ENCODE peak calls at places on chromosome 10, in nine cellular contexts. G, F, R, O, P, A, Z, E and V are unnamed samples.

GRCh38 chr10:802506-802905 is 113.0 kb upstream of the DIP2C start:
- DNase-seq in E (no peak), O (no peak), P (no peak), A (no peak), G (no peak), F (no peak), R (no peak), Z (no peak), V (no peak)

GRCh38 chr10:37865957-37866671 is 8.7 kb upstream of the ZNF248 start:
- DNase-seq in E (no peak), A (no peak), Z (peak; percentile 33), F (no peak), R (no peak), O (no peak), G (no peak), P (no peak), V (peak; percentile 79)

GRCh38 chr10:69464801-69465401 is 13.6 kb downstream of the TSPAN15 start:
- DNase-seq in P (no peak), F (no peak), E (no peak), Z (no peak), A (no peak), R (no peak), O (no peak), G (no peak), V (no peak)

GRCh38 chr10:13792011-13792410 is 205.2 kb downstream of the PRPF18 start:
- DNase-seq in G (no peak), Z (no peak), O (no peak), F (no peak), P (no peak), A (no peak), R (no peak), E (peak; percentile 71), V (no peak)

GRCh38 chr10:132724436-132724835 is 61.5 kb downstream of the NKX6-2 start:
- DNase-seq in P (peak; percentile 16), O (no peak), F (no peak), G (no peak), E (no peak), Z (no peak), A (no peak), R (no peak), V (no peak)

GRCh38 chr10:50254479-50254878 is 3.2 kb upstream of the ASAH2 start:
- DNase-seq in G (no peak), P (no peak), O (no peak), A (no peak), R (no peak), F (no peak), E (no peak), Z (no peak), V (no peak)

GRCh38 chr10:63628526-63629362 is 107.5 kb downstream of the REEP3 start:
- DNase-seq in P (peak; percentile 63), O (peak; percentile 78), E (peak; percentile 67), Z (peak; percentile 77), R (peak; percentile 49), A (no peak), G (peak; percentile 77), F (peak; percentile 64), V (peak; percentile 76)

GRCh38 chr10:11757820-11758463 is 15.8 kb downstream of the ECHDC3 start:
- DNase-seq in P (peak; percentile 85), E (peak; percentile 86), R (peak; percentile 66), F (peak; percentile 85), Z (peak; percentile 77), G (peak; percentile 88), A (peak; percentile 72), O (peak; percentile 90), V (peak; percentile 89)

GRCh38 chr10:26480909-26481703 is 43.0 kb downstream of the APBB1IP start:
- DNase-seq in E (no peak), R (no peak), P (no peak), Z (no peak), A (no peak), O (no peak), G (no peak), F (no peak), V (peak; percentile 76)

GRCh38 chr10:6746782-6747181 is 166.7 kb upstream of the PRKCQ start:
- DNase-seq in Z (no peak), E (no peak), G (no peak), A (no peak), F (no peak), R (no peak), O (no peak), P (peak; percentile 69), V (no peak)

GRCh38 chr10:62459072-62459471 is 84.9 kb downstream of the ZNF365 start:
- DNase-seq in F (no peak), Z (no peak), E (no peak), A (peak; percentile 31), O (peak; percentile 37), G (no peak), R (no peak), P (peak; percentile 89), V (no peak)

GRCh38 chr10:62454696-62455451 is 80.7 kb downstream of the ZNF365 start:
- DNase-seq in O (peak; percentile 16), G (no peak), Z (no peak), R (no peak), P (peak; percentile 78), E (no peak), F (no peak), A (peak; percentile 99), V (no peak)

GRCh38 chr10:62457196-62457595 is 83.0 kb downstream of the ZNF365 start:
- DNase-seq in A (no peak), P (no peak), G (no peak), Z (no peak), O (no peak), F (no peak), E (no peak), R (no peak), V (no peak)

GRCh38 chr10:62457598-62457997 is 83.4 kb downstream of the ZNF365 start:
- DNase-seq in P (no peak), G (no peak), A (no peak), R (no peak), Z (peak; percentile 72), F (no peak), E (no peak), O (no peak), V (peak; percentile 67)

DNA sequence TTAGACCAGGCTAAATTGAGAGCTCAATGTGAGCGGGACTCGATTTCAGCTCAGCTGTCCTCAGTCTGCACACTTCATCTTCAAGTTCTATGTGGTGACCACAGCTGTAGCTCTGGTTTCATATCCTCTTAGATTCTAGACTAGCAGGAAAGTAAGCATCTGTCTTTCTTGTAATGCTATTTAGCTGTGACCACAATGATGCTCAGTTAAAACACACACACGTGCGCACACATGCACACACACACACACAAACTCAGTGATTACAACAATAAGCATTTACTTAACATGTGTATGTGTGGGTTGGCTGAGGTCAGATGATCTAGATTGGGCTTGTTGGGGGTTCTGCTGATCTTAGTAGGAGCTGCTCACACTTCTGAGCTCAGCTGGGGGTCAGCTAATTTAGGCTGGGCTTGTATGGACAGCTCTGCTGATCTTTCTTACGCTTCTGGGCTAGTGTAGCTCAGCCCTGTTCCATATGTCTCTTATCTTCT is 82.5 kb downstream of the ZNF365 start:
- DNase-seq in P (peak; percentile 14), Z (peak; percentile 95), E (no peak), R (no peak), F (no peak), G (no peak), O (no peak), A (no peak), V (peak; percentile 97)
- TF ChIP-seq EZH2phosphoT487 in P (no peak), Z (no peak), E (no peak), R (no peak), F (no peak), G (no peak), O (no peak), A (no peak), V (no peak)

GRCh38 chr10:78925800-78926319 is 142.9 kb upstream of the ZMIZ1 start:
- DNase-seq in A (peak; percentile 100), F (no peak), O (peak; percentile 80), G (no peak), E (no peak), R (no peak), P (peak; percentile 97), Z (no peak), V (no peak)
- H3K4me2 ChIP-seq in A (peak overlapping the region; percentile 54), F (no peak overlapping the region), O (no peak overlapping the region), G (no peak overlapping the region), E (peak overlapping the region; percentile 13), R (no peak overlapping the region), P (peak overlapping the region; percentile 23), Z (no peak overlapping the region), V (no peak overlapping the region)

DNA sequence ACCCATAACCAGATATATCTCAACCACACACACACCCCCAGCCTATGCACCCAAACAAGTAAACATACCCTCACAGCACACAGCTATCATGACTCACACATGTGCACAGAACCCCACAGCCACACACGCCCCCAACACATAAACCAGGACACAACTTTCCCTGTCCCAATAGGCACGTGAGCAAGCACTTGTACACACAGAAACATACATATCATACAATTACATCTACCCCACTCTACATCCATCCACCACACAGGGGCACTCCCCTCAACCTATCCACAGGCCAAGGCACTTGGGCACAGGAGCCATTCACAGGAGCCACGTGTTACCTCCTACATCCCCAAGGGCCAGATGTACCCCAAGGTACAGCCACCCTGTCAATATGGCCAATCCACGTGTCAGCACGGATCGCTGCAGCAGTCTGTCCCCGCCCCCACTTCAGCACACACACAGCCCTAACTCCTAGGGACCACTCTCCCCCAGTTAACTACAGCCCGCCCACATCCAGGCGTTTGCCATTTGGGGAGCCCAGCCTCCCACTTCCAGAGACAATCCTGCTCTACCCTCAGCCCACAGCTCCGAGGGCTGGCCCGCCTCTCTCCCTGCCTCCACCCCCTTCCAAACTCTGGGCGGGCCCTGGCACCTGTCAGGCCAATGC is 163.5 kb downstream of the SH3PXD2A start:
- DNase-seq in E (no peak), R (no peak), F (peak; percentile 67), O (no peak), A (no peak), G (peak; percentile 60), P (peak; percentile 40), Z (peak; percentile 45), V (peak; percentile 37)
- TF ChIP-seq EZH2phosphoT487 in E (no peak), R (no peak), F (no peak), O (no peak), A (no peak), G (no peak), P (no peak), Z (no peak), V (no peak)

GRCh38 chr10:131240691-131241090 is 70.8 kb downstream of the TCERG1L start:
- DNase-seq in P (no peak), G (no peak), O (no peak), A (no peak), R (no peak), E (no peak), F (no peak), Z (no peak), V (no peak)

GRCh38 chr10:131242007-131242406 is 69.5 kb downstream of the TCERG1L start:
- DNase-seq in O (peak; percentile 69), R (peak; percentile 0), F (peak; percentile 55), Z (no peak), P (peak; percentile 4), A (peak; percentile 6), G (peak; percentile 77), E (peak; percentile 73), V (no peak)

GRCh38 chr10:131238669-131239280 is 72.7 kb downstream of the TCERG1L start:
- DNase-seq in F (no peak), E (no peak), G (no peak), R (no peak), P (no peak), O (no peak), A (no peak), Z (no peak), V (no peak)

GRCh38 chr10:131239926-131240325 is 71.6 kb downstream of the TCERG1L start:
- DNase-seq in O (no peak), G (no peak), Z (no peak), E (no peak), F (no peak), P (no peak), A (no peak), R (no peak), V (no peak)

GRCh38 chr10:131237991-131238651 is 73.4 kb downstream of the TCERG1L start:
- DNase-seq in G (no peak), A (no peak), P (no peak), E (no peak), R (no peak), F (no peak), Z (no peak), O (no peak), V (no peak)
- H3K4me2 ChIP-seq in G (no peak overlapping the region), A (no peak overlapping the region), P (no peak overlapping the region), E (no peak overlapping the region), R (no peak overlapping the region), F (no peak overlapping the region), Z (no peak overlapping the region), O (no peak overlapping the region), V (no peak overlapping the region)